ENCODE peak calls at places on chromosome 5, in four cellular contexts. I is NCI-H345, Q is cardiac muscle cell, F is amniotic stem cell. G is an unnamed sample.

GRCh38 chr5:82058710-82059109 is 86.9 kb downstream of the ATG10 start:
- DNase-seq in Q (no peak), F (no peak), I (no peak), G (no peak)

GRCh38 chr5:150105898-150106615 is 19.7 kb upstream of the CSF1R start:
- DNase-seq in F (no peak), I (no peak), Q (no peak), G (no peak)

GRCh38 chr5:174625591-174626365 is 98.6 kb upstream of the MSX2 start:
- DNase-seq in F (no peak), Q (peak; percentile 42), I (peak; percentile 14), G (no peak)

GRCh38 chr5:121737120-121737519 is 114.6 kb upstream of the FTMT start:
- DNase-seq in I (no peak), Q (no peak), F (no peak), G (no peak)

GRCh38 chr5:6377121-6377520 is 1.2 kb downstream of the MED10 start:
- DNase-seq in I (no peak), Q (peak; percentile 19), F (no peak), G (no peak)

GRCh38 chr5:53643445-53643844 is 83.0 kb downstream of the NDUFS4 start:
- DNase-seq in Q (no peak), F (no peak), I (no peak), G (no peak)

GRCh38 chr5:33679791-33680190 is 212.0 kb downstream of the ADAMTS12 start:
- DNase-seq in I (no peak), Q (peak; percentile 41), F (no peak), G (no peak)

GRCh38 chr5:119340597-119341218 is 15.1 kb upstream of the TNFAIP8 start:
- DNase-seq in Q (no peak), I (no peak), F (no peak), G (no peak)

GRCh38 chr5:174563899-174564298 is 160.5 kb upstream of the MSX2 start:
- DNase-seq in I (no peak), Q (peak; percentile 19), F (no peak), G (no peak)

GRCh38 chr5:101047181-101047580 is 144.1 kb upstream of the ST8SIA4 start:
- DNase-seq in F (no peak), I (no peak), Q (no peak), G (no peak)

GRCh38 chr5:123696948-123697347 is 185.0 kb downstream of the CSNK1G3 start:
- DNase-seq in Q (peak; percentile 79), I (peak; percentile 4), F (no peak), G (no peak)

GRCh38 chr5:138975098-138975847 is 100.1 kb upstream of the LRRTM2 start:
- DNase-seq in F (no peak), I (no peak), Q (peak; percentile 91), G (no peak)

GRCh38 chr5:113380299-113381014 is 54.3 kb downstream of the TSSK1B start:
- DNase-seq in Q (peak; percentile 41), F (no peak), I (no peak), G (no peak)

GRCh38 chr5:16364906-16365305 is 100.7 kb downstream of the ZNF622 start:
- DNase-seq in F (no peak), Q (no peak), I (no peak), G (no peak)

GRCh38 chr5:36242534-36243144 is 914 bp upstream of the NADK2 start:
- DNase-seq in I (no peak), Q (no peak), F (no peak), G (no peak)

GRCh38 chr5:180784497-180785097 is 18.0 kb downstream of the MGAT1 start:
- DNase-seq in I (peak; percentile 55), F (peak; percentile 66), Q (peak; percentile 88), G (no peak)

G was measured in keratinocyte.